ENCODE peak calls at places on chromosome 13, in six cellular contexts. K, T, O, G, A and I are unnamed samples.

GRCh38 chr13:94713556-94714182 is 1.3 kb upstream of the SOX21 start:
- DNase-seq in A (no peak), O (no peak), G (no peak), K (no peak), T (peak; percentile 7), I (no peak)

GRCh38 chr13:92984151-92984550 is 242.5 kb upstream of the GPC6 start:
- DNase-seq in O (no peak), T (no peak), A (no peak), G (no peak), K (peak; percentile 56), I (no peak)

GRCh38 chr13:93140912-93141311 is 85.7 kb upstream of the GPC6 start:
- DNase-seq in A (no peak), O (no peak), K (no peak), G (no peak), T (no peak), I (no peak)

GRCh38 chr13:33871207-33872004 is 53.5 kb downstream of the RFC3 start:
- DNase-seq in G (no peak), O (no peak), A (no peak), T (no peak), K (no peak), I (no peak)

GRCh38 chr13:111186305-111186930 is 71.3 kb downstream of the ARHGEF7 start:
- DNase-seq in G (no peak), T (no peak), A (no peak), O (no peak), K (no peak), I (no peak)

GRCh38 chr13:92951273-92951820 is 275.3 kb upstream of the GPC6 start:
- DNase-seq in A (no peak), G (peak; percentile 63), K (no peak), O (no peak), T (no peak), I (peak; percentile 17)

GRCh38 chr13:40770934-40771618 is at the start of gene MRPS31:
- DNase-seq in G (peak; percentile 96), K (peak; percentile 91), A (peak; percentile 88), T (peak; percentile 96), O (peak; percentile 90), I (peak; percentile 94)

GRCh38 chr13:114049026-114049425 is 75.2 kb upstream of the C13orf46 start:
- DNase-seq in T (no peak), A (no peak), K (no peak), G (no peak), O (no peak), I (no peak)

GRCh38 chr13:71906438-71906837 is 39.4 kb upstream of the DACH1 start:
- DNase-seq in O (no peak), T (no peak), K (no peak), G (no peak), A (no peak), I (no peak)

GRCh38 chr13:76129305-76130040 is 493.3 kb downstream of the LMO7 start:
- DNase-seq in A (no peak), T (no peak), K (no peak), O (no peak), G (no peak), I (no peak)

GRCh38 chr13:109667754-109668360 is 118.5 kb downstream of the IRS2 start:
- DNase-seq in A (peak; percentile 32), O (no peak), T (no peak), G (no peak), K (no peak), I (no peak)

GRCh38 chr13:109665781-109666249 is 120.6 kb downstream of the IRS2 start:
- DNase-seq in O (no peak), T (no peak), G (no peak), A (no peak), K (no peak), I (no peak)

GRCh38 chr13:109665211-109665610 is 121.2 kb downstream of the IRS2 start:
- DNase-seq in A (no peak), T (no peak), O (no peak), G (no peak), K (no peak), I (no peak)

GRCh38 chr13:109668433-109669233 is 117.8 kb downstream of the IRS2 start:
- DNase-seq in G (no peak), T (no peak), A (no peak), K (no peak), O (no peak), I (no peak)

DNA sequence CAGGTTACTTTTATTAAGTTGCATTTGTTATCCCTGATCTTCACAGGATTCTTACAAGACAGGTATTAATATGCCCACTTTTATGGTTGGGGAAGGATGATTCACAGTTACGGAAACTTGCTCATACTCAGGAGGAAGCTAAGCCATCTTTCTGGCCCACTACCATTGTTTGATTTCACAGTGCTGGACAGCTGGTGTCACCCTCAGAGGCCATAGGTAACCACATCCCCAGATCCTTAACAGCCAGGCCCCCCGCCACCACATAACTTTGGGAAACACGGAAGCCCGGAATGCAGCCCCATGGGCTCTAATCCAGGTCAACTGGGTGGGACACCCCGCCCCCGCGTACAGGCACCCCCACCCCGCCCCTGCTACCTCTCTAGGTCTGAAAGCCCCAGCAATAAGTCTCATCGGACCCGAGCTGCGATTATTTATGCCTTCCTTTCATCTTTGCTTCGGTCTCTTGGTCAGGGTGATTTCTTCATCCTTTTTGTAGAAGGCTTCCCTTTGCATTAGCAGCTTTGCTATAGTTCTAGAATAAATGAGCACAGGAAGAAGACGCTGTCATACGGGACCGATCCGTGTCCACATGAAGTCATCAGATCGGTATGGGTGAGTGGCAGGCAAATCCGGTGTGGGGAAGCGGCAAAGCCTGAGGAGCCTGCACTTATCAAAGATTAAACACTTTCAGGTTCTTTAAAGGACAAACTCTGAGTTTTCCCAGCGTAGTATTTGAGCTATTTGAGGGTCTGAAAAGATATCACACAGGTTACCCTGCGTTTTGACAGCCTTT is 119.5 kb downstream of the IRS2 start:
- DNase-seq in K (peak; percentile 16), T (no peak), G (peak; percentile 41), O (peak; percentile 5), A (no peak), I (no peak)
- H3K4me3 ChIP-seq in K (no peak overlapping the region), T (no peak overlapping the region), G (no peak overlapping the region), O (no peak overlapping the region), A (no peak overlapping the region), I (no peak overlapping the region)

GRCh38 chr13:99265823-99266426 is 7.7 kb upstream of the GPR18 start:
- DNase-seq in T (peak; percentile 62), A (no peak), O (peak; percentile 26), K (peak; percentile 63), G (peak; percentile 72), I (peak; percentile 71)
- TF ChIP-seq CTCF in T (peak; percentile 56), A (peak; percentile 60), O (peak; percentile 67), K (peak; percentile 63), G (peak; percentile 67), I (peak; percentile 64)

GRCh38 chr13:77916481-77916880 is 2.1 kb downstream of the EDNRB start:
- DNase-seq in T (no peak), K (no peak), A (no peak), O (no peak), G (no peak), I (no peak)
- H3K4me3 ChIP-seq in T (no peak overlapping the region), K (peak overlapping the region; percentile 35), A (peak overlapping the region; percentile 52), O (no peak overlapping the region), G (peak overlapping the region; percentile 26), I (no peak overlapping the region)

GRCh38 chr13:28820099-28821051 is at the start of gene MTUS2:
- DNase-seq in G (no peak), T (no peak), O (peak; percentile 18), K (no peak), A (no peak), I (no peak)

GRCh38 chr13:28819046-28819747 is 942 bp upstream of the MTUS2 start:
- DNase-seq in G (peak; percentile 35), A (no peak), T (peak; percentile 12), O (peak; percentile 26), K (peak; percentile 12), I (peak; percentile 15)

GRCh38 chr13:28819748-28820098 is 416 bp upstream of the MTUS2 start:
- DNase-seq in G (peak; percentile 45), O (no peak), T (no peak), K (peak; percentile 32), A (no peak), I (peak; percentile 4)

GRCh38 chr13:28822161-28822560 is 2.0 kb downstream of the MTUS2 start:
- DNase-seq in G (no peak), O (no peak), A (no peak), T (no peak), K (no peak), I (no peak)

DNA sequence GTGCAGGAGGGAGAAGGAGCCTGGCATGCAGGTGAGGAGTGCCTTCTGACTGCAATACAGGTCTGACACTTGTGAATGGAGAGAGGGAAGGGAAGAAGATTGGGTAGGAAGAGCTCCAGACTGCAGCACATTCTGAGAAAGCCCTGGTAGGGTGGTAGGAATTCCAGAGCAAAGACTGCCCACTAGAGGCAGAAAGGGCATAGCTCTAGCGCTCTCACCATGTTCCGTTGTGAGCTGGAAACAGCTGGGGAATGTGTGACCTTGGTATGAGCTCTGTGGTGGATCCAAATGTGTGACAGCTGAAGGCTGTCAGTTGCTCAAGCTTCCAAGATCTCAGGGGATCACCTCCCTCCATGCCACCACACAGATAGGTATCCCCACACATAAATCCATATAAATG is 2.9 kb upstream of the MTUS2 start:
- DNase-seq in K (no peak), O (no peak), A (no peak), G (no peak), T (no peak), I (no peak)
- TF ChIP-seq CTCF in K (no peak), O (no peak), A (no peak), G (no peak), T (no peak), I (no peak)

GRCh38 chr13:57633950-57634828 is 2.6 kb downstream of the PCDH17 start:
- DNase-seq in K (no peak), O (no peak), T (no peak), G (no peak), A (no peak), I (no peak)
- H3K4me3 ChIP-seq in K (no peak overlapping the region), O (no peak overlapping the region), T (peak overlapping the region; percentile 16), G (no peak overlapping the region), A (peak overlapping the region; percentile 48), I (no peak overlapping the region)

DNA sequence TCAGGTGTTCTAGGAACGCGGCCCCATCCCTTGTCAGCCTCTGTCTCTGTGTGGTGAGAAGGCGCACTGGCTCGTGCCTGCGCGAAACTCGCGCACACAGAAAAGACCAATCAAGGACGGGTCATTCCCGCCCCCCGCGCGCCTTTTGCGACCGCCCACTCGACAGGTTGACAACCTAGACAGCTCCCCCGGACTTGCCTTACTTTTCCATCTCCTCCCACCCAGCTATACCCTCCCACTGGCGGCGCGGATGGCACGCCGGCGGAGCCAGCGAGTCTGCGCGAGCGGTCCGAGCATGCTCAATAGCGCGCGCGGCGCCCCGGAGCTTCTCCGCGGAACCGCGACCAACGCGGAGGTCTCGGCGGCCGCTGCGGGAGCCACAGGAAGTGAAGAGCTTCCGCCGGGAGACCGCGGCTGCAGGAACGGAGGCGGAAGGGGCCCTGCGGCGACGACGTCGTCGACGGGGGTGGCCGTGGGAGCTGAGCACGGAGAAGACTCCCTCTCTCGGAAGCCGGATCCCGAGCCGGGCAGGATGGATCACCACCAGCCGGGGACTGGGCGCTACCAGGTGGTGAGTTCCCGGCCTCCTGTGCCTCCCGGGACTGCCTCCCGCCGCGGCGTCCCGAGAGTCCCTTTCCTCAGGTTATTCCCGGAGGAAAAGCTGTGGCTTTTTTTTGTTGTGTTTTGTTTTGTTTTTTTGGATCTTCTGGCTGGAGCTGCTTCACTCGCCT is at the start of gene NDFIP2:
- DNase-seq in A (peak; percentile 73), O (peak; percentile 89), K (peak; percentile 80), T (peak; percentile 89), G (peak; percentile 86), I (peak; percentile 76)
- TF ChIP-seq CTCF in A (no peak), O (peak; percentile 1), K (no peak), T (no peak), G (no peak), I (no peak)

DNA sequence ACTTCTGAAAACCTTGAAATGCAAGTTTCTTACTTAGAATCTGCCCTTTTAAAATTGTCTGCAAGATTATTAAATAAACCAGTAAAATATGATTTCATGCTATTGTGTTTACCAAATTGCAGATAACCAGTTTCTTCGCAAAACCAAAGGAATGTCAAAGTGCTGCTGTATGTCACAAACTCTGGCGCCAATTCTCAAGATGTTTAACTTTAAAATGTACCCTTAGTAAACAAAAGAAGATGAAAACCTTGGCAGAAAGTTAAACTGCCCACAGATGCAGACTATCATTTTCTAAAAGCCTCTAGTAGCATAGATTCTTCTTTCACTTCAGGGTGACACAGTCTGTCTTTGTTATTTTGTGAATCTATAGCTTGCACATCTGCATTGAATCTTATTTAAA is 189.2 kb downstream of the SLITRK6 start:
- DNase-seq in K (peak; percentile 18), G (no peak), T (no peak), O (no peak), A (no peak), I (no peak)
- H3K4me3 ChIP-seq in K (no peak overlapping the region), G (no peak overlapping the region), T (no peak overlapping the region), O (no peak overlapping the region), A (no peak overlapping the region), I (no peak overlapping the region)